ENCODE peak calls at places on chromosome 21, in eight cellular contexts. Q is stimulated activated naive CD4-positive, alpha-beta T cell treated with Interleukin-2 at 50 U/mL for 16 hours; N is NCI-H446 treated with DMSO at 0.1 percent for 48 hours; Y is left colon; G is right lobe of liver; X is WTC11; I is BE2C; A is kidney. Z is an unnamed sample.

GRCh38 chr21:31908106-31909031 is 35.5 kb downstream of the HUNK start:
- DNase-seq in A (peak), X (peak), Y (peak), Q (no peak), G (no peak), I (no peak), N (no peak), Z (peak)

GRCh38 chr21:37227071-37228002 is 39.8 kb downstream of the VPS26C start:
- DNase-seq in X (no peak), N (no peak), Y (no peak), A (peak), I (no peak), G (no peak), Q (no peak), Z (no peak)

GRCh38 chr21:37087188-37087587 is 14.1 kb downstream of the TTC3 start:
- DNase-seq in X (no peak), G (no peak), A (no peak), I (peak), Y (no peak), N (no peak), Q (no peak), Z (no peak)

GRCh38 chr21:32214654-32215305 is 64.1 kb downstream of the MIS18A start:
- DNase-seq in Q (no peak), G (no peak), Y (no peak), X (no peak), I (no peak), N (no peak), A (no peak), Z (no peak)

GRCh38 chr21:25453524-25453923 is 153.8 kb downstream of the MRPL39 start:
- DNase-seq in A (no peak), N (no peak), X (no peak), Y (no peak), I (no peak), G (no peak), Q (no peak), Z (no peak)

GRCh38 chr21:43719748-43720538 is 1.0 kb downstream of the PDXK start:
- DNase-seq in N (no peak), I (no peak), G (no peak), Q (no peak), X (no peak), A (peak), Y (peak), Z (no peak)

GRCh38 chr21:45421846-45422775 is 17.1 kb downstream of the COL18A1 start:
- DNase-seq in G (peak), X (peak), Q (no peak), N (no peak), I (no peak), A (peak), Y (no peak), Z (no peak)

GRCh38 chr21:37793660-37794059 is 122.6 kb downstream of the KCNJ6 start:
- DNase-seq in G (no peak), I (no peak), Q (no peak), X (no peak), N (no peak), Y (no peak), A (no peak), Z (no peak)

GRCh38 chr21:45309069-45309521 is 21.4 kb upstream of the POFUT2 start:
- DNase-seq in X (peak), I (peak), G (peak), N (no peak), Y (peak), Q (peak), A (peak), Z (no peak)

GRCh38 chr21:23162213-23162946 is 2164.2 kb downstream of the NCAM2 start:
- DNase-seq in A (no peak), X (no peak), I (no peak), Q (no peak), Y (no peak), G (no peak), N (no peak), Z (no peak)

GRCh38 chr21:45363921-45364463 is 41.0 kb upstream of the COL18A1 start:
- DNase-seq in I (no peak), X (no peak), A (peak), Y (peak), G (no peak), N (peak), Q (peak), Z (peak)

GRCh38 chr21:14744368-14744767 is 198.3 kb upstream of the SAMSN1 start:
- DNase-seq in Q (no peak), X (no peak), G (no peak), A (no peak), I (no peak), Y (no peak), N (no peak), Z (no peak)

GRCh38 chr21:26169611-26170470 is 729 bp downstream of the APP start:
- DNase-seq in X (peak), N (peak), G (peak), Y (peak), I (peak), Q (peak), A (peak), Z (peak)

GRCh38 chr21:42040411-42041180 is 30.4 kb upstream of the ZBTB21 start:
- DNase-seq in N (no peak), Y (no peak), Q (no peak), X (no peak), G (no peak), A (peak), I (no peak), Z (no peak)

GRCh38 chr21:27571706-27572105 is 604.8 kb upstream of the ADAMTS5 start:
- DNase-seq in G (no peak), I (no peak), Y (no peak), Q (no peak), A (no peak), N (no peak), X (no peak), Z (no peak)

GRCh38 chr21:41232055-41232454 is 64.1 kb downstream of the BACE2 start:
- DNase-seq in X (no peak), N (no peak), A (no peak), Q (no peak), I (no peak), G (no peak), Y (no peak), Z (no peak)

GRCh38 chr21:26127918-26128317 is 42.7 kb downstream of the APP start:
- DNase-seq in Y (no peak), A (no peak), I (no peak), X (no peak), N (no peak), G (no peak), Q (no peak), Z (no peak)

GRCh38 chr21:45244799-45245340 is 42.8 kb downstream of the POFUT2 start:
- DNase-seq in A (no peak), N (no peak), X (no peak), Q (no peak), I (no peak), G (no peak), Y (no peak), Z (no peak)

GRCh38 chr21:26117324-26117971 is 53.1 kb downstream of the APP start:
- DNase-seq in G (no peak), X (no peak), A (no peak), I (no peak), N (no peak), Q (no peak), Y (no peak), Z (no peak)

GRCh38 chr21:34889537-34890257 is 159.4 kb downstream of the RUNX1 start:
- DNase-seq in A (peak), Y (peak), X (peak), G (peak), Q (peak), I (peak), N (no peak), Z (peak)

GRCh38 chr21:33067045-33067444 is 2.9 kb upstream of the OLIG1 start:
- DNase-seq in Q (no peak), A (no peak), N (no peak), G (no peak), I (no peak), Y (no peak), X (no peak), Z (no peak)

GRCh38 chr21:43340491-43341348 is 86.2 kb downstream of the SIK1 start:
- DNase-seq in A (no peak), Q (no peak), N (no peak), G (no peak), X (no peak), I (no peak), Y (no peak), Z (no peak)

GRCh38 chr21:36567216-36567917 is 87.4 kb upstream of the CLDN14 start:
- DNase-seq in G (no peak), Q (no peak), A (no peak), Y (no peak), N (no peak), X (no peak), I (no peak), Z (no peak)

GRCh38 chr21:40466893-40467483 is 380.0 kb downstream of the DSCAM start:
- DNase-seq in A (no peak), X (no peak), N (no peak), Q (no peak), Y (no peak), I (no peak), G (no peak), Z (no peak)

GRCh38 chr21:30306821-30307330 is 13.2 kb downstream of the KRTAP26-1 start:
- DNase-seq in Y (no peak), G (no peak), N (peak), A (no peak), Q (no peak), I (no peak), X (no peak), Z (no peak)

GRCh38 chr21:37710555-37711293 is 205.5 kb downstream of the KCNJ6 start:
- DNase-seq in N (peak), Q (no peak), X (no peak), Y (peak), A (no peak), G (no peak), I (peak), Z (no peak)

GRCh38 chr21:42056468-42056867 is 14.6 kb upstream of the UMODL1 start:
- DNase-seq in G (no peak), Q (no peak), A (peak), X (no peak), I (no peak), N (no peak), Y (peak), Z (no peak)

GRCh38 chr21:41167348-41168342 is at the start of gene BACE2:
- DNase-seq in I (no peak), N (no peak), G (peak), X (peak), Y (peak), Q (peak), A (peak), Z (peak)

GRCh38 chr21:34688715-34689114 is 19.9 kb downstream of the CLIC6 start:
- DNase-seq in I (no peak), N (no peak), Q (no peak), X (no peak), Y (no peak), A (no peak), G (no peak), Z (no peak)

GRCh38 chr21:45607021-45607921 is 36.3 kb upstream of the PCBP3 start:
- DNase-seq in X (no peak), G (peak), Q (peak), N (no peak), A (peak), I (no peak), Y (no peak), Z (no peak)